ENCODE peak calls at places on chromosomes 7 and 10, in five cellular contexts. N is foreskin keratinocyte, F is NCI-H510A, T is tibial nerve, W is left lung. R is an unnamed sample.

GRCh38 chr7:74253331-74253730 is 868 bp downstream of the RFC2 start:
- DNase-seq in N (no peak), F (no peak), T (no peak), W (no peak), R (peak; percentile 3)

GRCh38 chr7:55308186-55308929 is 56.8 kb upstream of the LANCL2 start:
- DNase-seq in N (peak; percentile 20), F (no peak), T (no peak), W (no peak), R (no peak)

GRCh38 chr7:47180268-47180826 is 401.6 kb downstream of the TNS3 start:
- DNase-seq in N (peak; percentile 34), F (no peak), T (peak; percentile 18), W (no peak), R (peak; percentile 29)

GRCh38 chr7:153091477-153091876 is 331.9 kb downstream of the ACTR3B start:
- DNase-seq in N (no peak), F (no peak), T (no peak), W (no peak), R (no peak)

GRCh38 chr7:133029463-133029862 is 52.4 kb downstream of the CHCHD3 start:
- DNase-seq in N (no peak), F (no peak), T (no peak), W (no peak), R (no peak)

GRCh38 chr7:129843982-129844840 is 108.5 kb downstream of the UBE2H start:
- DNase-seq in N (peak; percentile 35), F (no peak), T (no peak), W (no peak), R (no peak)

GRCh38 chr10:132574288-132574687 is 36.7 kb downstream of the INPP5A start:
- DNase-seq in N (no peak), F (no peak), T (no peak), W (no peak), R (no peak)

GRCh38 chr10:23481351-23481961 is 42.6 kb downstream of the OTUD1 start:
- DNase-seq in N (no peak), F (no peak), T (no peak), W (no peak), R (no peak)

GRCh38 chr7:102469351-102469971 is 4.7 kb downstream of the LRWD1 start:
- DNase-seq in N (no peak), F (no peak), T (no peak), W (no peak), R (no peak)

GRCh38 chr10:48523212-48523819 is 81.6 kb downstream of the ARHGAP22 start:
- DNase-seq in N (peak; percentile 28), F (no peak), T (no peak), W (peak; percentile 84), R (no peak)

GRCh38 chr7:78099715-78100477 is 301.3 kb downstream of the PHTF2 start:
- DNase-seq in N (peak; percentile 78), F (no peak), T (no peak), W (no peak), R (peak; percentile 77)

GRCh38 chr10:63720072-63720537 is 198.9 kb downstream of the REEP3 start:
- DNase-seq in N (peak; percentile 47), F (no peak), T (no peak), W (no peak), R (peak; percentile 52)

GRCh38 chr7:118642396-118642795 is 417.9 kb downstream of the ANKRD7 start:
- DNase-seq in N (no peak), F (no peak), T (no peak), W (no peak), R (no peak)

GRCh38 chr10:6593140-6593740 is 13.2 kb upstream of the PRKCQ start:
- DNase-seq in N (peak; percentile 91), F (no peak), T (no peak), W (no peak), R (peak; percentile 64)

GRCh38 chr7:76108540-76109233 is 60.8 kb downstream of the MDH2 start:
- DNase-seq in N (no peak), F (peak; percentile 35), T (no peak), W (peak; percentile 62), R (no peak)

GRCh38 chr7:92684274-92684673 is 94.1 kb upstream of the FAM133B start:
- DNase-seq in N (no peak), F (no peak), T (no peak), W (no peak), R (no peak)

GRCh38 chr7:7077945-7078344 is 104.4 kb upstream of the C1GALT1 start:
- DNase-seq in N (no peak), F (no peak), T (no peak), W (no peak), R (no peak)

GRCh38 chr7:114790526-114790925 is 131.4 kb upstream of the MDFIC start:
- DNase-seq in N (no peak), F (no peak), T (no peak), W (no peak), R (no peak)

GRCh38 chr7:97971990-97972943 is 17.7 kb downstream of the OCM2 start:
- DNase-seq in N (peak; percentile 60), F (peak; percentile 67), T (peak; percentile 48), W (peak; percentile 83), R (peak; percentile 65)

GRCh38 chr7:137508437-137509175 is 165.1 kb upstream of the PTN start:
- DNase-seq in N (peak; percentile 89), F (no peak), T (no peak), W (no peak), R (peak; percentile 62)

GRCh38 chr10:92074126-92074887 is 150.7 kb downstream of the BTAF1 start:
- DNase-seq in N (no peak), F (no peak), T (no peak), W (no peak), R (no peak)

GRCh38 chr7:28347964-28348363 is 64.4 kb upstream of the CREB5 start:
- DNase-seq in N (no peak), F (no peak), T (no peak), W (no peak), R (no peak)

GRCh38 chr7:33471636-33472242 is 342.4 kb downstream of the BBS9 start:
- DNase-seq in N (no peak), F (no peak), T (no peak), W (no peak), R (no peak)

GRCh38 chr10:93993782-93994668 is at the start of gene PLCE1:
- DNase-seq in N (no peak), F (peak; percentile 66), T (no peak), W (no peak), R (peak; percentile 5)

GRCh38 chr7:587769-588168 is 68.1 kb upstream of the PDGFA start:
- DNase-seq in N (no peak), F (no peak), T (no peak), W (no peak), R (no peak)

GRCh38 chr7:47148541-47149207 is 433.2 kb downstream of the TNS3 start:
- DNase-seq in N (no peak), F (no peak), T (no peak), W (no peak), R (no peak)

GRCh38 chr10:133454204-133454893 is 604 bp downstream of the SCART1 start:
- DNase-seq in N (no peak), F (no peak), T (no peak), W (no peak), R (no peak)

GRCh38 chr10:33252324-33252723 is 82.1 kb downstream of the NRP1 start:
- DNase-seq in N (no peak), F (no peak), T (no peak), W (no peak), R (no peak)

GRCh38 chr7:87312215-87312865 is 33.1 kb upstream of the CROT start:
- DNase-seq in N (peak; percentile 35), F (no peak), T (no peak), W (peak; percentile 47), R (peak; percentile 50)

GRCh38 chr10:14617850-14618249 is 156.8 kb downstream of the FAM107B start:
- DNase-seq in N (peak; percentile 55), F (no peak), T (no peak), W (no peak), R (peak; percentile 68)

GRCh38 chr7:130735273-130735716 is 1.3 kb upstream of the KLF14 start:
- DNase-seq in N (no peak), F (no peak), T (no peak), W (no peak), R (no peak)

GRCh38 chr7:26200113-26200443 is 468 bp downstream of the HNRNPA2B1 start:
- DNase-seq in N (peak; percentile 52), F (peak; percentile 53), T (peak; percentile 56), W (peak; percentile 73), R (peak; percentile 46)

GRCh38 chr10:50542871-50543270 is 80.9 kb downstream of the SGMS1 start:
- DNase-seq in N (no peak), F (no peak), T (no peak), W (no peak), R (no peak)

GRCh38 chr7:84524714-84525694 is 330.4 kb upstream of the SEMA3A start:
- DNase-seq in N (peak; percentile 14), F (no peak), T (no peak), W (no peak), R (peak; percentile 37)

GRCh38 chr7:158114056-158114850 is 473.4 kb downstream of the PTPRN2 start:
- DNase-seq in N (no peak), F (no peak), T (no peak), W (no peak), R (no peak)

GRCh38 chr10:69869291-69869841 is 67.7 kb downstream of the COL13A1 start:
- DNase-seq in N (peak; percentile 60), F (no peak), T (no peak), W (no peak), R (peak; percentile 78)

GRCh38 chr7:24882989-24883631 is 96.9 kb downstream of the OSBPL3 start:
- DNase-seq in N (peak; percentile 65), F (no peak), T (peak; percentile 31), W (no peak), R (peak; percentile 71)

GRCh38 chr7:73905360-73905759 is 44.4 kb downstream of the TMEM270 start:
- DNase-seq in N (no peak), F (no peak), T (no peak), W (peak; percentile 22), R (no peak)

R was measured in mammary epithelial cell.